ENCODE peak calls at places on chromosomes 7 and 10, in seven cellular contexts. One of them, this sample, is unnamed.

GRCh38 chr10:17645591-17646345 is 1.8 kb downstream of the STAM start:
- DNase-seq in mesenchymal stem cell: no peak
- DNase-seq in IMR-90: peak
- DNase-seq in H9: no peak
- DNase-seq in neuronal stem cell: no peak
- DNase-seq in H1: no peak
- DNase-seq in trophoblast cell: no peak
- DNase-seq in this sample: no peak

GRCh38 chr7:12315049-12315448 is 88.6 kb downstream of the VWDE start:
- DNase-seq in mesenchymal stem cell: peak
- DNase-seq in IMR-90: no peak
- DNase-seq in H9: no peak
- DNase-seq in neuronal stem cell: no peak
- DNase-seq in H1: no peak
- DNase-seq in trophoblast cell: no peak
- DNase-seq in this sample: no peak

GRCh38 chr10:80356563-80356999 is at the start of the genes DYDC1 and DYDC2:
- DNase-seq in mesenchymal stem cell: peak
- DNase-seq in IMR-90: no peak
- DNase-seq in H9: peak
- DNase-seq in neuronal stem cell: peak
- DNase-seq in H1: peak
- DNase-seq in trophoblast cell: peak
- DNase-seq in this sample: peak

GRCh38 chr10:35640474-35640873 is 1.6 kb downstream of the FZD8 start:
- DNase-seq in mesenchymal stem cell: peak
- DNase-seq in IMR-90: peak
- DNase-seq in H9: peak
- DNase-seq in neuronal stem cell: peak
- DNase-seq in H1: no peak
- DNase-seq in trophoblast cell: peak
- DNase-seq in this sample: peak

GRCh38 chr10:101612872-101613271 is 24.8 kb downstream of the DPCD start:
- DNase-seq in mesenchymal stem cell: no peak
- DNase-seq in IMR-90: no peak
- DNase-seq in H9: no peak
- DNase-seq in neuronal stem cell: no peak
- DNase-seq in H1: no peak
- DNase-seq in trophoblast cell: no peak
- DNase-seq in this sample: no peak

GRCh38 chr10:61835069-61835908 is 66.2 kb upstream of the ARID5B start:
- DNase-seq in mesenchymal stem cell: peak
- DNase-seq in IMR-90: peak
- DNase-seq in H9: peak
- DNase-seq in neuronal stem cell: no peak
- DNase-seq in H1: no peak
- DNase-seq in trophoblast cell: peak
- DNase-seq in this sample: peak

GRCh38 chr10:17290226-17290625 is 62.2 kb downstream of the VIM start:
- DNase-seq in mesenchymal stem cell: no peak
- DNase-seq in IMR-90: peak
- DNase-seq in H9: no peak
- DNase-seq in neuronal stem cell: no peak
- DNase-seq in H1: no peak
- DNase-seq in trophoblast cell: no peak
- DNase-seq in this sample: peak

GRCh38 chr7:101754432-101755159 is 62.8 kb upstream of the CUX1 start:
- DNase-seq in mesenchymal stem cell: peak
- DNase-seq in IMR-90: peak
- DNase-seq in H9: no peak
- DNase-seq in neuronal stem cell: no peak
- DNase-seq in H1: no peak
- DNase-seq in trophoblast cell: no peak
- DNase-seq in this sample: no peak

GRCh38 chr7:26398436-26399308 is 107.0 kb downstream of the SNX10 start:
- DNase-seq in mesenchymal stem cell: peak
- DNase-seq in IMR-90: peak
- DNase-seq in H9: peak
- DNase-seq in neuronal stem cell: peak
- DNase-seq in H1: no peak
- DNase-seq in trophoblast cell: peak
- DNase-seq in this sample: peak

GRCh38 chr10:122861724-122862161 is 16.1 kb upstream of the CUZD1 start:
- DNase-seq in mesenchymal stem cell: peak
- DNase-seq in IMR-90: peak
- DNase-seq in H9: no peak
- DNase-seq in neuronal stem cell: no peak
- DNase-seq in H1: no peak
- DNase-seq in trophoblast cell: no peak
- DNase-seq in this sample: no peak

GRCh38 chr7:17304926-17305325 is 6.5 kb downstream of the AHR start:
- DNase-seq in mesenchymal stem cell: peak
- DNase-seq in IMR-90: peak
- DNase-seq in H9: no peak
- DNase-seq in neuronal stem cell: no peak
- DNase-seq in H1: no peak
- DNase-seq in trophoblast cell: peak
- DNase-seq in this sample: peak

GRCh38 chr7:122303522-122303970 is 1.0 kb downstream of the FEZF1 start:
- DNase-seq in mesenchymal stem cell: no peak
- DNase-seq in IMR-90: no peak
- DNase-seq in H9: no peak
- DNase-seq in neuronal stem cell: no peak
- DNase-seq in H1: no peak
- DNase-seq in trophoblast cell: no peak
- DNase-seq in this sample: peak

GRCh38 chr7:122301858-122302745 is 2.4 kb downstream of the FEZF1 start:
- DNase-seq in mesenchymal stem cell: no peak
- DNase-seq in IMR-90: no peak
- DNase-seq in H9: peak
- DNase-seq in neuronal stem cell: no peak
- DNase-seq in H1: no peak
- DNase-seq in trophoblast cell: no peak
- DNase-seq in this sample: peak

GRCh38 chr7:122303971-122304603 is 463 bp downstream of the FEZF1 start:
- DNase-seq in mesenchymal stem cell: no peak
- DNase-seq in IMR-90: no peak
- DNase-seq in H9: peak
- DNase-seq in neuronal stem cell: no peak
- DNase-seq in H1: no peak
- DNase-seq in trophoblast cell: peak
- DNase-seq in this sample: peak

GRCh38 chr7:122304604-122304975 is at the start of gene FEZF1:
- DNase-seq in mesenchymal stem cell: no peak
- DNase-seq in IMR-90: no peak
- DNase-seq in H9: peak
- DNase-seq in neuronal stem cell: peak
- DNase-seq in H1: no peak
- DNase-seq in trophoblast cell: no peak
- DNase-seq in this sample: peak

DNA sequence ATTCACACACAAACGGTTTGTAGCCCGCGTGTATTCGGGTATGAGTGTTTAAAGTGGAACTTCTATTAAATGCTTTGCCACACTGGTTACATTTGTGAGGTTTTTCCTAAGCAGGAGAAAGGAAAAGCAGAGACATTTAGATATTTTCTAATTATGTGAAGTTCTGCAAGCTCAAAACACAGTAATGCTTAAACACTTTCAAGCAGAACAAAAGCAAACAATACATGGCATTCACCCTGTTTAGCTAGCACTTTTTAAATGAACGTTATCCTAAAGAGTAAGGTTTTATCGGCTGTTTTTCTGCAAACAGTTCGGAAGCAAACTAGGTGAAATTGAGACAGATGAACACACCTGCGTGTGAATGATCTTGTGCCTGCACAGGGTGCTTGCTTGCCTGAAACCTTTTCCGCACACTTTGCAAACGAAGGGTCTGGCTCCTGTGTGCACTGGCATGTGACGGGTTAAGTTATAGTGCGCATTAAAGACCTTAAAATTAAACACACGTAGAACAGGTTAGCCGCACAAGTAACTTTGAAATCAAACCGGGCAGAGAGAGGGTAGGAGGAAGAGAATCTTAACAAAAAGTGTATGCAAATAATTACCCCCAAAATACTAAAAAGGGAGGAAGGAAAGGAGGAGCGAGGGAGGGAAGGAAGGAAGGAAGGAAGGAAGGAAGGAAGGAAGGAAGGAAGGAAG is 1.6 kb downstream of the FEZF1 start:
- DNase-seq in mesenchymal stem cell: no peak
- DNase-seq in IMR-90: no peak
- DNase-seq in H9: no peak
- DNase-seq in neuronal stem cell: no peak
- DNase-seq in H1: no peak
- DNase-seq in trophoblast cell: no peak
- DNase-seq in this sample: no peak
- H2BK5ac ChIP-seq in mesenchymal stem cell: no peak
- H2BK5ac ChIP-seq in IMR-90: no peak
- H2BK5ac ChIP-seq in H9: no peak
- H2BK5ac ChIP-seq in neuronal stem cell: no peak
- H2BK5ac ChIP-seq in H1: no peak
- H2BK5ac ChIP-seq in trophoblast cell: no peak
- H2BK5ac ChIP-seq in this sample: no peak

GRCh38 chr10:99537381-99538286 is 4.9 kb downstream of the NKX2-3 start:
- DNase-seq in mesenchymal stem cell: peak
- DNase-seq in IMR-90: no peak
- DNase-seq in H9: peak
- DNase-seq in neuronal stem cell: no peak
- DNase-seq in H1: no peak
- DNase-seq in trophoblast cell: no peak
- DNase-seq in this sample: no peak

GRCh38 chr10:99540339-99540672 is 7.6 kb downstream of the NKX2-3 start:
- DNase-seq in mesenchymal stem cell: no peak
- DNase-seq in IMR-90: no peak
- DNase-seq in H9: peak
- DNase-seq in neuronal stem cell: no peak
- DNase-seq in H1: no peak
- DNase-seq in trophoblast cell: no peak
- DNase-seq in this sample: no peak

GRCh38 chr10:99538287-99538917 is 5.7 kb downstream of the NKX2-3 start:
- DNase-seq in mesenchymal stem cell: peak
- DNase-seq in IMR-90: no peak
- DNase-seq in H9: peak
- DNase-seq in neuronal stem cell: no peak
- DNase-seq in H1: no peak
- DNase-seq in trophoblast cell: no peak
- DNase-seq in this sample: no peak

GRCh38 chr10:99539820-99540219 is 7.1 kb downstream of the NKX2-3 start:
- DNase-seq in mesenchymal stem cell: no peak
- DNase-seq in IMR-90: no peak
- DNase-seq in H9: no peak
- DNase-seq in neuronal stem cell: no peak
- DNase-seq in H1: no peak
- DNase-seq in trophoblast cell: no peak
- DNase-seq in this sample: no peak

DNA sequence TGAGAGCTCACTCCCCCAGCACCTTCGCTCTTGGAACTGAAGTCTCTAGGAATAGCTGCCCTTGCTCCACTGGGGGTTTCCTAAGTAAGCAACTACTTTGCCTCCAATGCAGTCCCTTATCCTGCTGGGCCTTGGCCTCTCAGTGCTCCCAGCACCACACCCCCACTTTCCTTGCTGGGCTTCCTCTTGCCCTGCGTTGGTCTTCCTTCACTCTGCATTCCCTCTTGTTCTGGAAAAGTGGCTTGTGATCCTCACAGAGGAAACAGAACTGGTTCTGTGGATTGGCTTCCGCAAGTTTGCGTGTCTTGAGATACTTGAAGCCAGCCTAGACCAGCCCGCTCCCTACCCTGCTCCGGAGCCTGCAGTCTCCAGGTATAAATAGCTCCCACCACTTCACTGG is 6.4 kb downstream of the NKX2-3 start:
- DNase-seq in mesenchymal stem cell: peak
- DNase-seq in IMR-90: no peak
- DNase-seq in H9: no peak
- DNase-seq in neuronal stem cell: no peak
- DNase-seq in H1: no peak
- DNase-seq in trophoblast cell: no peak
- DNase-seq in this sample: no peak
- H2BK5ac ChIP-seq in mesenchymal stem cell: no peak
- H2BK5ac ChIP-seq in IMR-90: no peak
- H2BK5ac ChIP-seq in H9: no peak
- H2BK5ac ChIP-seq in neuronal stem cell: no peak
- H2BK5ac ChIP-seq in H1: no peak
- H2BK5ac ChIP-seq in trophoblast cell: no peak
- H2BK5ac ChIP-seq in this sample: no peak

GRCh38 chr7:157901166-157901565 is 564.4 kb downstream of the DNAJB6 start:
- DNase-seq in mesenchymal stem cell: no peak
- DNase-seq in IMR-90: no peak
- DNase-seq in H9: no peak
- DNase-seq in neuronal stem cell: no peak
- DNase-seq in H1: no peak
- DNase-seq in trophoblast cell: no peak
- DNase-seq in this sample: no peak

GRCh38 chr7:157903715-157904114 is 566.9 kb downstream of the DNAJB6 start:
- DNase-seq in mesenchymal stem cell: no peak
- DNase-seq in IMR-90: no peak
- DNase-seq in H9: no peak
- DNase-seq in neuronal stem cell: no peak
- DNase-seq in H1: no peak
- DNase-seq in trophoblast cell: no peak
- DNase-seq in this sample: no peak

GRCh38 chr7:157904211-157904865 is 567.5 kb downstream of the DNAJB6 start:
- DNase-seq in mesenchymal stem cell: no peak
- DNase-seq in IMR-90: no peak
- DNase-seq in H9: no peak
- DNase-seq in neuronal stem cell: no peak
- DNase-seq in H1: no peak
- DNase-seq in trophoblast cell: no peak
- DNase-seq in this sample: no peak

GRCh38 chr7:157904866-157905215 is 568.0 kb downstream of the DNAJB6 start:
- DNase-seq in mesenchymal stem cell: no peak
- DNase-seq in IMR-90: no peak
- DNase-seq in H9: no peak
- DNase-seq in neuronal stem cell: no peak
- DNase-seq in H1: no peak
- DNase-seq in trophoblast cell: no peak
- DNase-seq in this sample: no peak

GRCh38 chr7:157903296-157903695 is 566.5 kb downstream of the DNAJB6 start:
- DNase-seq in mesenchymal stem cell: no peak
- DNase-seq in IMR-90: no peak
- DNase-seq in H9: no peak
- DNase-seq in neuronal stem cell: no peak
- DNase-seq in H1: no peak
- DNase-seq in trophoblast cell: no peak
- DNase-seq in this sample: no peak
- H2BK5ac ChIP-seq in mesenchymal stem cell: no peak
- H2BK5ac ChIP-seq in IMR-90: no peak
- H2BK5ac ChIP-seq in H9: no peak
- H2BK5ac ChIP-seq in neuronal stem cell: no peak
- H2BK5ac ChIP-seq in H1: no peak
- H2BK5ac ChIP-seq in trophoblast cell: no peak
- H2BK5ac ChIP-seq in this sample: no peak

DNA sequence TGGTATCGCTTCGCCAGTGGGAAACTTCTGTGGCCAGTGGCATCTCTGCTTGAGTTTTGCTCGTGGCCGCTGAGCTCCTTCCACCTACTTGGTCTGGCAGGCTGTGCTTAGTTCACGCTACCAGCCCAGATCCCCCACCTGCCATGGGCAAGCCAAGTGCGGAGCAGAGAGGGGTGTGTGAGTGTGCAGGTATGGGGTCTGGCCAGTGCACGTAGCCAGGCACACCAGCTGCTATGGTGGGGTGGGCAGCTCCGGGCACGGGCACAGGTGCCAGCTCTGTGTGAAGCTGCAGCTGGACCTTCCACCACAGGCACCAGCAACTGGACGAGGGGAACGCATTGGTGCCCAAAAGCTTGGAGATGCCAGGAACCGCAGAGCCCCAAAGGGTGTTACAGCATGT is 56.5 kb downstream of the ZNF777 start:
- DNase-seq in mesenchymal stem cell: no peak
- DNase-seq in IMR-90: no peak
- DNase-seq in H9: no peak
- DNase-seq in neuronal stem cell: no peak
- DNase-seq in H1: no peak
- DNase-seq in trophoblast cell: no peak
- DNase-seq in this sample: no peak
- H2BK5ac ChIP-seq in mesenchymal stem cell: no peak
- H2BK5ac ChIP-seq in IMR-90: no peak
- H2BK5ac ChIP-seq in H9: no peak
- H2BK5ac ChIP-seq in neuronal stem cell: no peak
- H2BK5ac ChIP-seq in H1: peak
- H2BK5ac ChIP-seq in trophoblast cell: no peak
- H2BK5ac ChIP-seq in this sample: no peak